ENCODE peak calls at places on chromosomes 11 and 22, in four cellular contexts. One of them, this sample, is unnamed.

GRCh38 chr11:84819128-84819527 is 808.0 kb downstream of the DLG2 start:
- DNase-seq in A549: no peak
- DNase-seq in amygdala: no peak
- DNase-seq in stimulated activated CD8-positive, alpha-beta memory T cell treated with anti-CD3 and anti-CD28 coated beads, Interleukin-15, amount 100 ng/mL, for 1 hour: no peak
- DNase-seq in this sample: no peak

GRCh38 chr11:100640646-100641045 is 46.4 kb upstream of the ARHGAP42 start:
- DNase-seq in A549: no peak
- DNase-seq in amygdala: no peak
- DNase-seq in stimulated activated CD8-positive, alpha-beta memory T cell treated with anti-CD3 and anti-CD28 coated beads, Interleukin-15, amount 100 ng/mL, for 1 hour: no peak
- DNase-seq in this sample: no peak

GRCh38 chr22:31747441-31747840 is 2.5 kb downstream of the PRR14L start:
- DNase-seq in A549: no peak
- DNase-seq in amygdala: no peak
- DNase-seq in stimulated activated CD8-positive, alpha-beta memory T cell treated with anti-CD3 and anti-CD28 coated beads, Interleukin-15, amount 100 ng/mL, for 1 hour: no peak
- DNase-seq in this sample: no peak

GRCh38 chr11:22787565-22788162 is 41.9 kb downstream of the SVIP start:
- DNase-seq in A549: peak; percentile 31
- DNase-seq in amygdala: no peak
- DNase-seq in stimulated activated CD8-positive, alpha-beta memory T cell treated with anti-CD3 and anti-CD28 coated beads, Interleukin-15, amount 100 ng/mL, for 1 hour: no peak
- DNase-seq in this sample: peak; percentile 50

GRCh38 chr22:50439314-50440250 is 35.3 kb downstream of the SBF1 start:
- DNase-seq in A549: no peak
- DNase-seq in amygdala: no peak
- DNase-seq in stimulated activated CD8-positive, alpha-beta memory T cell treated with anti-CD3 and anti-CD28 coated beads, Interleukin-15, amount 100 ng/mL, for 1 hour: no peak
- DNase-seq in this sample: no peak

GRCh38 chr22:20550851-20551744 is 43.7 kb downstream of the MED15 start:
- DNase-seq in A549: no peak
- DNase-seq in amygdala: peak; percentile 47
- DNase-seq in stimulated activated CD8-positive, alpha-beta memory T cell treated with anti-CD3 and anti-CD28 coated beads, Interleukin-15, amount 100 ng/mL, for 1 hour: no peak
- DNase-seq in this sample: peak; percentile 45

GRCh38 chr11:82978422-82979099 is 77.0 kb downstream of the DDIAS start:
- DNase-seq in A549: peak; percentile 23
- DNase-seq in amygdala: no peak
- DNase-seq in stimulated activated CD8-positive, alpha-beta memory T cell treated with anti-CD3 and anti-CD28 coated beads, Interleukin-15, amount 100 ng/mL, for 1 hour: no peak
- DNase-seq in this sample: no peak

GRCh38 chr11:9701799-9702198 is 37.9 kb downstream of the SWAP70 start:
- DNase-seq in A549: no peak
- DNase-seq in amygdala: no peak
- DNase-seq in stimulated activated CD8-positive, alpha-beta memory T cell treated with anti-CD3 and anti-CD28 coated beads, Interleukin-15, amount 100 ng/mL, for 1 hour: no peak
- DNase-seq in this sample: no peak